ENCODE peak calls at places on chromosomes 4 and X, in four cellular contexts. E is HepG2, Z is HCT116, V is K562. D is an unnamed sample.

GRCh38 chrX:43559643-43560042 is 96.5 kb upstream of the MAOA start:
- DNase-seq in E (peak; percentile 39), Z (peak; percentile 28), V (peak; percentile 8), D (peak; percentile 4)

GRCh38 chr4:173170210-173170778 is 1.7 kb downstream of the GALNT7 start:
- DNase-seq in E (no peak), Z (no peak), V (no peak), D (no peak)

GRCh38 chrX:107324493-107325310 is 118.3 kb downstream of the DNAAF6 start:
- DNase-seq in E (no peak), Z (no peak), V (peak; percentile 23), D (no peak)

GRCh38 chrX:69556094-69557011 is 52.2 kb downstream of the NALF2 start:
- DNase-seq in E (peak; percentile 99), Z (peak; percentile 84), V (peak; percentile 11), D (no peak)

GRCh38 chr4:139951051-139951450 is 202.9 kb downstream of the MAML3 start:
- DNase-seq in E (no peak), Z (no peak), V (no peak), D (no peak)

GRCh38 chr4:1693131-1693896 is 9.2 kb upstream of the FAM53A start:
- DNase-seq in E (peak; percentile 75), Z (peak; percentile 67), V (peak; percentile 62), D (peak; percentile 64)

GRCh38 chr4:112897548-112897947 is 151.9 kb upstream of the ANK2 start:
- DNase-seq in E (peak; percentile 23), Z (no peak), V (no peak), D (no peak)

GRCh38 chrX:133988010-133988409 is 2.6 kb upstream of the GPC3 start:
- DNase-seq in E (no peak), Z (no peak), V (no peak), D (no peak)

GRCh38 chrX:51395807-51396728 is 63.4 kb downstream of the NUDT10 start:
- DNase-seq in E (no peak), Z (no peak), V (peak; percentile 16), D (no peak)

GRCh38 chr4:127622621-127622922 is 10.2 kb upstream of the INTU start:
- DNase-seq in E (no peak), Z (no peak), V (no peak), D (no peak)

GRCh38 chr4:152850377-152850776 is 70.6 kb downstream of the ARFIP1 start:
- DNase-seq in E (peak; percentile 7), Z (no peak), V (no peak), D (peak; percentile 17)

GRCh38 chr4:141640692-141641091 is 4.3 kb downstream of the IL15 start:
- DNase-seq in E (no peak), Z (no peak), V (no peak), D (no peak)

GRCh38 chr4:21002976-21003375 is 302.7 kb downstream of the PACRGL start:
- DNase-seq in E (no peak), Z (no peak), V (no peak), D (no peak)

GRCh38 chrX:74187211-74187610 is 116.8 kb upstream of the ZCCHC13 start:
- DNase-seq in E (no peak), Z (no peak), V (no peak), D (no peak)

GRCh38 chr4:168076989-168077725 is 15.2 kb upstream of the ANXA10 start:
- DNase-seq in E (peak; percentile 44), Z (peak; percentile 88), V (peak; percentile 26), D (peak; percentile 63)

GRCh38 chrX:140157611-140158010 is 192.3 kb upstream of the CXorf66 start:
- DNase-seq in E (no peak), Z (no peak), V (no peak), D (no peak)

GRCh38 chr4:140044314-140044991 is 109.5 kb downstream of the MAML3 start:
- DNase-seq in E (no peak), Z (no peak), V (no peak), D (no peak)

GRCh38 chr4:54677416-54677815 is 19.7 kb downstream of the KIT start:
- DNase-seq in E (no peak), Z (no peak), V (no peak), D (no peak)

GRCh38 chr4:24988776-24989175 is 42.0 kb downstream of the LGI2 start:
- DNase-seq in E (peak; percentile 13), Z (peak; percentile 13), V (no peak), D (no peak)

GRCh38 chr4:182238355-182238931 is 4.8 kb upstream of the TENM3 start:
- DNase-seq in E (no peak), Z (no peak), V (no peak), D (no peak)

GRCh38 chr4:80382090-80382832 is 46.7 kb downstream of the CFAP299 start:
- DNase-seq in E (no peak), Z (no peak), V (no peak), D (no peak)

GRCh38 chr4:138796761-138797160 is 218.8 kb upstream of the NOCT start:
- DNase-seq in E (no peak), Z (no peak), V (no peak), D (no peak)

GRCh38 chr4:99640676-99641075 is 17.0 kb downstream of the C4orf54 start:
- DNase-seq in E (no peak), Z (no peak), V (no peak), D (no peak)

GRCh38 chr4:5461477-5461876 is 246.9 kb downstream of the EVC2 start:
- DNase-seq in E (no peak), Z (no peak), V (no peak), D (no peak)

GRCh38 chrX:87583679-87584078 is 66.1 kb downstream of the KLHL4 start:
- DNase-seq in E (peak; percentile 3), Z (no peak), V (no peak), D (no peak)

GRCh38 chr4:10333942-10334341 is 123.3 kb downstream of the ZNF518B start:
- DNase-seq in E (no peak), Z (no peak), V (no peak), D (no peak)

GRCh38 chr4:159107203-159107921 is 4.5 kb downstream of the RAPGEF2 start:
- DNase-seq in E (no peak), Z (no peak), V (no peak), D (no peak)

GRCh38 chrX:23699636-23700194 is 32.4 kb downstream of the PRDX4 start:
- DNase-seq in E (no peak), Z (no peak), V (peak; percentile 56), D (no peak)

GRCh38 chrX:56782791-56783449 is 53.9 kb downstream of the NBDY start:
- DNase-seq in E (no peak), Z (no peak), V (no peak), D (no peak)

GRCh38 chrX:153593811-153594500 is 5.0 kb downstream of the CCNQ start:
- DNase-seq in E (no peak), Z (no peak), V (no peak), D (no peak)

GRCh38 chrX:119236599-119237525 is 777 bp downstream of the PGRMC1 start:
- DNase-seq in E (no peak), Z (no peak), V (peak; percentile 44), D (no peak)

GRCh38 chr4:8219236-8219635 is 20.1 kb downstream of the SH3TC1 start:
- DNase-seq in E (no peak), Z (no peak), V (no peak), D (no peak)

DNA sequence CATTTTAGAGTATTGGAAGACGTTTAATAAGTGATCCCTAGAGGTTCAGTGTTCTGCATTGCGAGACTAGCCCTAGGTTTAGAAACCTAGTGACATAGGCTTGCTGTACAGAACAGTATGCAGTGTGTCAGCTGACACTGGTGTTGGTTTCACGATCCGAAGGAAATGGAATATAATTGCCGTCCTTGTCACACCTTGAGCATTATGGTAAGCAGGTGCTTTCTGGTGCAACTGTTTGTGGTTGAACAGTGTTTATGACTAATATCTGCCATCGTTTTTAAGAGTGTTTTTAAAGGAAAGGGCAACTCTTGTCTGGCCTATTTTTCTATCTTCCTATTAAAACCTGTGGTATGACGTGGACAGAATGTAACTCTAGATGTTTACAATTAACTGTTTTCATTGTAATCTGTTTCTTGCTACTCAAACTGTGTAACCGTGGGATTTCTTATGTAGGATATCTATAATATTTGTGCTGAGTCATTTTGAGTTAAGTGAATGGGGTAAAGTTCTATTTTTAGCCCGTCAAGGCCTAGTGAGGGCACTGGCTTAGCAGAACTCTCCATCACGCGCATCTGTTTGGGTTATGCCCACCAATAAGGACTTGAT is 53.8 kb upstream of the TBC1D14 start:
- DNase-seq in E (peak; percentile 20), Z (no peak), V (no peak), D (no peak)
- TF ChIP-seq TCF7L2 in E (no peak), Z (no peak), V (no peak), D (no peak)

GRCh38 chr4:65416875-65417274 is 253.4 kb downstream of the EPHA5 start:
- DNase-seq in E (no peak), Z (no peak), V (no peak), D (no peak)
- TF ChIP-seq TCF7L2 in E (no peak), Z (no peak), V (no peak), D (peak; percentile 72)

GRCh38 chrX:139078761-139079160 is 367.2 kb upstream of the FGF13 start:
- DNase-seq in E (no peak), Z (no peak), V (no peak), D (no peak)
- TF ChIP-seq TCF7L2 in E (no peak), Z (no peak), V (no peak), D (no peak)

GRCh38 chrX:2514131-2514530 is 13.4 kb upstream of the DHRSX start:
- DNase-seq in E (no peak), Z (no peak), V (no peak), D (no peak)
- TF ChIP-seq TCF7L2 in E (no peak), Z (no peak), V (no peak), D (no peak)

GRCh38 chr4:3393171-3393570 is 48.6 kb upstream of the HGFAC start:
- DNase-seq in E (no peak), Z (no peak), V (no peak), D (no peak)

GRCh38 chr4:3392319-3392718 is 49.4 kb upstream of the HGFAC start:
- DNase-seq in E (no peak), Z (no peak), V (no peak), D (no peak)

GRCh38 chr4:3399277-3400194 is 42.2 kb upstream of the HGFAC start:
- DNase-seq in E (peak; percentile 36), Z (peak; percentile 18), V (peak; percentile 73), D (no peak)

GRCh38 chr4:3397128-3397527 is 44.6 kb upstream of the HGFAC start:
- DNase-seq in E (no peak), Z (no peak), V (no peak), D (no peak)

GRCh38 chr4:3396611-3397010 is 45.2 kb upstream of the HGFAC start:
- DNase-seq in E (no peak), Z (no peak), V (no peak), D (no peak)
- TF ChIP-seq TCF7L2 in E (no peak), Z (no peak), V (no peak), D (no peak)

GRCh38 chr4:94590493-94590892 is 138.8 kb downstream of the PDLIM5 start:
- DNase-seq in E (no peak), Z (no peak), V (no peak), D (no peak)
- TF ChIP-seq TCF7L2 in E (no peak), Z (no peak), V (no peak), D (no peak)

GRCh38 chr4:154722262-154722661 is 21.5 kb upstream of the LRAT start:
- DNase-seq in E (no peak), Z (no peak), V (no peak), D (no peak)
- TF ChIP-seq TCF7L2 in E (no peak), Z (no peak), V (no peak), D (no peak)

D was measured in Panc1.